ENCODE peak calls at places on chromosomes 7 and 10, in four cellular contexts. One of them, this sample, is unnamed.

GRCh38 chr7:33932832-33933468 is 27.6 kb downstream of the BMPER start:
- DNase-seq in AG04450: peak; percentile 61
- DNase-seq in brain microvascular endothelial cell: peak; percentile 89
- DNase-seq in kidney epithelial cell: peak; percentile 43
- DNase-seq in this sample: peak; percentile 52

GRCh38 chr10:66892833-66893232 is 33.0 kb upstream of the LRRTM3 start:
- DNase-seq in brain microvascular endothelial cell: no peak
- DNase-seq in kidney epithelial cell: no peak
- DNase-seq in AG04450: no peak
- DNase-seq in this sample: no peak

GRCh38 chr10:120978589-120979252 is 127.6 kb downstream of the WDR11 start:
- DNase-seq in brain microvascular endothelial cell: no peak
- DNase-seq in kidney epithelial cell: peak; percentile 57
- DNase-seq in AG04450: no peak
- DNase-seq in this sample: no peak

GRCh38 chr10:76117949-76118348 is 686.5 kb downstream of the LRMDA start:
- DNase-seq in brain microvascular endothelial cell: peak; percentile 27
- DNase-seq in AG04450: no peak
- DNase-seq in kidney epithelial cell: no peak
- DNase-seq in this sample: peak; percentile 34

GRCh38 chr7:157250605-157251228 is 86.1 kb upstream of the DNAJB6 start:
- DNase-seq in AG04450: no peak
- DNase-seq in kidney epithelial cell: no peak
- DNase-seq in brain microvascular endothelial cell: peak; percentile 72
- DNase-seq in this sample: no peak

GRCh38 chr10:127012769-127013152 is 107.5 kb downstream of the DOCK1 start:
- DNase-seq in brain microvascular endothelial cell: no peak
- DNase-seq in kidney epithelial cell: peak; percentile 48
- DNase-seq in AG04450: no peak
- DNase-seq in this sample: no peak

GRCh38 chr7:156753630-156754029 is 113.1 kb downstream of the RNF32 start:
- DNase-seq in brain microvascular endothelial cell: no peak
- DNase-seq in AG04450: no peak
- DNase-seq in kidney epithelial cell: no peak
- DNase-seq in this sample: no peak

GRCh38 chr7:27723086-27723485 is 16.9 kb upstream of the TAX1BP1 start:
- DNase-seq in brain microvascular endothelial cell: no peak
- DNase-seq in kidney epithelial cell: no peak
- DNase-seq in AG04450: no peak
- DNase-seq in this sample: no peak

GRCh38 chr7:24052572-24053223 is 231.3 kb upstream of the NPY start:
- DNase-seq in brain microvascular endothelial cell: peak; percentile 0
- DNase-seq in kidney epithelial cell: peak; percentile 50
- DNase-seq in AG04450: peak; percentile 50
- DNase-seq in this sample: peak; percentile 65

GRCh38 chr10:124890225-124890624 is 51.7 kb upstream of the ZRANB1 start:
- DNase-seq in AG04450: no peak
- DNase-seq in kidney epithelial cell: no peak
- DNase-seq in brain microvascular endothelial cell: no peak
- DNase-seq in this sample: no peak

GRCh38 chr10:49606981-49607535 is 3.1 kb upstream of the SLC18A3 start:
- DNase-seq in kidney epithelial cell: peak; percentile 19
- DNase-seq in brain microvascular endothelial cell: peak; percentile 71
- DNase-seq in AG04450: peak; percentile 11
- DNase-seq in this sample: no peak

GRCh38 chr10:109992485-109992884 is 15.3 kb upstream of the ADD3 start:
- DNase-seq in AG04450: peak; percentile 39
- DNase-seq in kidney epithelial cell: no peak
- DNase-seq in brain microvascular endothelial cell: peak; percentile 62
- DNase-seq in this sample: peak; percentile 41

GRCh38 chr7:121480058-121480457 is 84.0 kb upstream of the FAM3C start:
- DNase-seq in AG04450: no peak
- DNase-seq in brain microvascular endothelial cell: no peak
- DNase-seq in kidney epithelial cell: no peak
- DNase-seq in this sample: no peak

GRCh38 chr10:104766341-104766740 is 125.3 kb downstream of the SORCS3 start:
- DNase-seq in AG04450: no peak
- DNase-seq in kidney epithelial cell: peak; percentile 31
- DNase-seq in brain microvascular endothelial cell: no peak
- DNase-seq in this sample: no peak

GRCh38 chr7:25953859-25954258 is 198.1 kb upstream of the NFE2L3 start:
- DNase-seq in kidney epithelial cell: no peak
- DNase-seq in AG04450: no peak
- DNase-seq in brain microvascular endothelial cell: no peak
- DNase-seq in this sample: no peak

GRCh38 chr7:2233876-2234275 is 1.1 kb upstream of the MAD1L1 start:
- DNase-seq in brain microvascular endothelial cell: no peak
- DNase-seq in kidney epithelial cell: no peak
- DNase-seq in AG04450: no peak
- DNase-seq in this sample: no peak
- H3K4me3 ChIP-seq in brain microvascular endothelial cell: no peak overlapping the region
- H3K4me3 ChIP-seq in kidney epithelial cell: no peak overlapping the region
- H3K4me3 ChIP-seq in AG04450: no peak overlapping the region
- H3K4me3 ChIP-seq in this sample: no peak overlapping the region

GRCh38 chr10:72186633-72187330 is 29.0 kb upstream of the ANAPC16 start:
- DNase-seq in AG04450: no peak
- DNase-seq in brain microvascular endothelial cell: no peak
- DNase-seq in kidney epithelial cell: no peak
- DNase-seq in this sample: no peak
- H3K4me3 ChIP-seq in AG04450: no peak overlapping the region
- H3K4me3 ChIP-seq in brain microvascular endothelial cell: no peak overlapping the region
- H3K4me3 ChIP-seq in kidney epithelial cell: no peak overlapping the region
- H3K4me3 ChIP-seq in this sample: no peak overlapping the region

GRCh38 chr7:139092090-139092796 is 17.3 kb downstream of the ZC3HAV1 start:
- DNase-seq in brain microvascular endothelial cell: no peak
- DNase-seq in kidney epithelial cell: no peak
- DNase-seq in AG04450: no peak
- DNase-seq in this sample: no peak

GRCh38 chr7:139091677-139091996 is 17.9 kb downstream of the ZC3HAV1 start:
- DNase-seq in brain microvascular endothelial cell: no peak
- DNase-seq in AG04450: no peak
- DNase-seq in kidney epithelial cell: no peak
- DNase-seq in this sample: no peak

GRCh38 chr7:139094030-139094429 is 15.5 kb downstream of the ZC3HAV1 start:
- DNase-seq in AG04450: no peak
- DNase-seq in brain microvascular endothelial cell: no peak
- DNase-seq in kidney epithelial cell: no peak
- DNase-seq in this sample: no peak

GRCh38 chr7:139095194-139095659 is 14.3 kb downstream of the ZC3HAV1 start:
- DNase-seq in brain microvascular endothelial cell: no peak
- DNase-seq in kidney epithelial cell: no peak
- DNase-seq in AG04450: no peak
- DNase-seq in this sample: no peak

DNA sequence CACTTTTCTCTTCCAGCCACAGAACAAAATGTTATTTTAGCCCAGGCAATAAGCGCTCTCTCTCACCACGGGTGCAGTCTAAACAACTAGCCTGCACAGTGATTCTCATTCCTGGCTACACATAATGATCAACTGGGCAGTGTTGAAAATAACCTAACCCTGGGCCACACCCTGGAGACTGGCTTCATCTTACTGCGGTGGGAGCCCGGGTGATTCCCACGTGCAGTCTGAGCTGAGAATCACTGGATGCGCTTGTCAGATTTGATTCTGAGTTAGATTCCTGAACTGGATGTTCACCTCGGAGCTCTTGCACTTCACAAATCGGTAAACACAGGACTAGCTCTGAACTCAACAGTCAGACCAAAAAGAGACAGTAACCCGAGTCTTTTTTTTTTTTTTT is 14.9 kb downstream of the ZC3HAV1 start:
- DNase-seq in kidney epithelial cell: no peak
- DNase-seq in brain microvascular endothelial cell: peak; percentile 22
- DNase-seq in AG04450: no peak
- DNase-seq in this sample: no peak
- H3K4me3 ChIP-seq in kidney epithelial cell: no peak overlapping the region
- H3K4me3 ChIP-seq in brain microvascular endothelial cell: no peak overlapping the region
- H3K4me3 ChIP-seq in AG04450: no peak overlapping the region
- H3K4me3 ChIP-seq in this sample: no peak overlapping the region

GRCh38 chr7:45112648-45113047 is 1.2 kb upstream of the TBRG4 start:
- DNase-seq in brain microvascular endothelial cell: no peak
- DNase-seq in kidney epithelial cell: no peak
- DNase-seq in AG04450: no peak
- DNase-seq in this sample: no peak
- H3K4me3 ChIP-seq in brain microvascular endothelial cell: no peak overlapping the region
- H3K4me3 ChIP-seq in kidney epithelial cell: peak overlapping the region; percentile 97
- H3K4me3 ChIP-seq in AG04450: peak overlapping the region; percentile 96
- H3K4me3 ChIP-seq in this sample: no peak overlapping the region

GRCh38 chr10:102641398-102641797 is 2.9 kb upstream of the TRIM8 start:
- DNase-seq in AG04450: no peak
- DNase-seq in kidney epithelial cell: no peak
- DNase-seq in brain microvascular endothelial cell: no peak
- DNase-seq in this sample: no peak
- H3K4me3 ChIP-seq in AG04450: peak overlapping the region; percentile 69
- H3K4me3 ChIP-seq in kidney epithelial cell: peak overlapping the region; percentile 79
- H3K4me3 ChIP-seq in brain microvascular endothelial cell: peak overlapping the region; percentile 75
- H3K4me3 ChIP-seq in this sample: no peak overlapping the region

GRCh38 chr7:155506854-155507337 is 39.5 kb downstream of the CNPY1 start:
- DNase-seq in brain microvascular endothelial cell: no peak
- DNase-seq in kidney epithelial cell: no peak
- DNase-seq in AG04450: no peak
- DNase-seq in this sample: no peak

GRCh38 chr7:155510975-155511595 is 35.3 kb downstream of the CNPY1 start:
- DNase-seq in AG04450: no peak
- DNase-seq in kidney epithelial cell: no peak
- DNase-seq in brain microvascular endothelial cell: no peak
- DNase-seq in this sample: no peak

GRCh38 chr7:155509725-155510551 is 36.4 kb downstream of the CNPY1 start:
- DNase-seq in kidney epithelial cell: no peak
- DNase-seq in AG04450: no peak
- DNase-seq in brain microvascular endothelial cell: no peak
- DNase-seq in this sample: no peak

GRCh38 chr7:155508372-155509024 is 37.9 kb downstream of the CNPY1 start:
- DNase-seq in brain microvascular endothelial cell: no peak
- DNase-seq in AG04450: no peak
- DNase-seq in kidney epithelial cell: no peak
- DNase-seq in this sample: no peak

DNA sequence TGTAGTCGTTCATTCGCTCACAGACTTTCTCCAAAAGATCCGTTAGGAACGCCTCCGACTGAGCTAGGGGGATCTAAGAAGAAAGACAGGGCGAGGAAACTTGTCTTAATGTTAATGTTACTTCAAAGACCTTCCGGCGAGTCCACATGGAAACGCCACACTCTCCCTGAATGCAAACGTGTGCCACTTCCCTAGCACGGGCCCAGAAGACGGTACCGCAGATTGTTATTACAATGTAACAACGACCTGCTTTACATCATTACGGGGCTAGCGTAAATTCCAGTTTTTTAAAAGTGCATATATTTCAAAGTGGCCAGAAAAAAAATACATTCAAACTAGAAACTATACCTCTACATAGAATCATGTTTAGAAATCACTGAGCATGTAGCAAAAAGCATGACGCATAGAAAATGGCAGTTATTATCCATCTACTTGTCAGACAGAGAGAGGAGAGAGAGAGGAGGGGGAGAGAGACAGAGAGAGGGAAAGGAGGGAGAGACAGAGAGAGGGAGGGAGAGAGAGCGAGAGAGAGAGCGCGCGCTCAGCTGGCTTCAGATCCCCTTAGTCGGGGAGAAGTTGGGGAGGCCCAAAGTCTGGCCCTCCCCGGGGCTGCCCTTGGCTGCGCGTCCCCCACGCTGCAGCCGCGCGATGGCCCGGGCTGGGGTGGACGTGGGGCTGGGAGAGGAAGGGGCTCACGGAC is 37.2 kb downstream of the CNPY1 start:
- DNase-seq in brain microvascular endothelial cell: no peak
- DNase-seq in kidney epithelial cell: no peak
- DNase-seq in AG04450: no peak
- DNase-seq in this sample: no peak
- H3K4me3 ChIP-seq in brain microvascular endothelial cell: no peak overlapping the region
- H3K4me3 ChIP-seq in kidney epithelial cell: no peak overlapping the region
- H3K4me3 ChIP-seq in AG04450: no peak overlapping the region
- H3K4me3 ChIP-seq in this sample: no peak overlapping the region

DNA sequence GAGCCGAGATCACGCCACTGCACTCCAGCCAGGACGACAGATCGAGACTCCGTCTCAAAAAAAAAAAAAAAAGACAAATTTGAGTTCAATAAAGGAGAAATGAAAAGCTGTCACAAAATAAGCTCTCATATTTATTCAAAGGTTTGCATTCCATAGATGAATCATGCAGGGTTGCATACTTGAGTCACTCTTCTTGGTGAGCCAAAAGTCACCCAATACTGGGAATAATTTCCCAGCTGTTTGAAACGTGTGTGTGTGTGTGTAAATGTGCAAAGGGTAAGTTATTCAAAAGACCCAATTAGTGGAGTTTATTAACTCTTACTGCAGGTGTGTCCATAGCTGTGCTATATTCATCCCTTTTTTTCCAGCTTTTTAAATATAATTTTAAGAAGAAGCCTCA is 297.7 kb downstream of the CCDC3 start:
- DNase-seq in kidney epithelial cell: peak; percentile 44
- DNase-seq in brain microvascular endothelial cell: peak; percentile 70
- DNase-seq in AG04450: peak; percentile 52
- DNase-seq in this sample: peak; percentile 33
- H3K4me3 ChIP-seq in kidney epithelial cell: no peak overlapping the region
- H3K4me3 ChIP-seq in brain microvascular endothelial cell: no peak overlapping the region
- H3K4me3 ChIP-seq in AG04450: no peak overlapping the region
- H3K4me3 ChIP-seq in this sample: no peak overlapping the region